ENCODE peak calls at places on chromosome 10, in eight cellular contexts. One of them, this sample, is unnamed.

GRCh38 chr10:28503114-28503513 is 29.8 kb upstream of the WAC start:
- DNase-seq in cardiac muscle cell: no peak
- DNase-seq in upper lobe of right lung: no peak
- DNase-seq in sigmoid colon: no peak
- DNase-seq in heart left ventricle: peak; percentile 30
- DNase-seq in heart right ventricle: peak; percentile 15
- DNase-seq in hepatocyte: no peak
- DNase-seq in foreskin fibroblast: no peak
- DNase-seq in this sample: peak; percentile 15

GRCh38 chr10:119350529-119351001 is 143.2 kb downstream of the GRK5 start:
- DNase-seq in upper lobe of right lung: peak; percentile 36
- DNase-seq in cardiac muscle cell: no peak
- DNase-seq in heart right ventricle: no peak
- DNase-seq in foreskin fibroblast: no peak
- DNase-seq in sigmoid colon: no peak
- DNase-seq in heart left ventricle: no peak
- DNase-seq in hepatocyte: no peak
- DNase-seq in this sample: peak; percentile 37

GRCh38 chr10:90652519-90652918 is 205.3 kb downstream of the HTR7 start:
- DNase-seq in foreskin fibroblast: peak; percentile 47
- DNase-seq in sigmoid colon: no peak
- DNase-seq in heart right ventricle: no peak
- DNase-seq in heart left ventricle: no peak
- DNase-seq in hepatocyte: peak; percentile 44
- DNase-seq in upper lobe of right lung: no peak
- DNase-seq in cardiac muscle cell: peak; percentile 9
- DNase-seq in this sample: peak; percentile 45

GRCh38 chr10:77801474-77802238 is 124.9 kb downstream of the DLG5 start:
- DNase-seq in foreskin fibroblast: peak; percentile 33
- DNase-seq in heart left ventricle: no peak
- DNase-seq in heart right ventricle: no peak
- DNase-seq in upper lobe of right lung: no peak
- DNase-seq in sigmoid colon: no peak
- DNase-seq in hepatocyte: no peak
- DNase-seq in cardiac muscle cell: no peak
- DNase-seq in this sample: no peak

GRCh38 chr10:21052709-21053104 is 155.6 kb upstream of the NEBL start:
- DNase-seq in cardiac muscle cell: no peak
- DNase-seq in heart left ventricle: no peak
- DNase-seq in hepatocyte: no peak
- DNase-seq in foreskin fibroblast: no peak
- DNase-seq in upper lobe of right lung: no peak
- DNase-seq in heart right ventricle: no peak
- DNase-seq in sigmoid colon: no peak
- DNase-seq in this sample: no peak

GRCh38 chr10:76218045-76218444 is 786.6 kb downstream of the LRMDA start:
- DNase-seq in sigmoid colon: no peak
- DNase-seq in heart right ventricle: no peak
- DNase-seq in heart left ventricle: no peak
- DNase-seq in cardiac muscle cell: peak; percentile 19
- DNase-seq in upper lobe of right lung: no peak
- DNase-seq in foreskin fibroblast: no peak
- DNase-seq in hepatocyte: no peak
- DNase-seq in this sample: no peak

GRCh38 chr10:100879741-100880360 is 32.9 kb upstream of the SLF2 start:
- DNase-seq in hepatocyte: no peak
- DNase-seq in heart left ventricle: no peak
- DNase-seq in sigmoid colon: no peak
- DNase-seq in cardiac muscle cell: peak; percentile 47
- DNase-seq in heart right ventricle: no peak
- DNase-seq in upper lobe of right lung: no peak
- DNase-seq in foreskin fibroblast: no peak
- DNase-seq in this sample: no peak

GRCh38 chr10:12156367-12157123 is 27.1 kb downstream of the SEC61A2 start:
- DNase-seq in heart right ventricle: no peak
- DNase-seq in sigmoid colon: no peak
- DNase-seq in foreskin fibroblast: no peak
- DNase-seq in hepatocyte: peak; percentile 16
- DNase-seq in cardiac muscle cell: no peak
- DNase-seq in upper lobe of right lung: no peak
- DNase-seq in heart left ventricle: no peak
- DNase-seq in this sample: no peak

GRCh38 chr10:19592276-19592675 is 224.0 kb upstream of the PLXDC2 start:
- DNase-seq in heart right ventricle: no peak
- DNase-seq in heart left ventricle: no peak
- DNase-seq in foreskin fibroblast: no peak
- DNase-seq in sigmoid colon: no peak
- DNase-seq in hepatocyte: peak; percentile 8
- DNase-seq in cardiac muscle cell: no peak
- DNase-seq in upper lobe of right lung: no peak
- DNase-seq in this sample: peak; percentile 56

GRCh38 chr10:106705576-106706526 is 458.7 kb downstream of the SORCS1 start:
- DNase-seq in heart left ventricle: peak; percentile 33
- DNase-seq in hepatocyte: peak; percentile 88
- DNase-seq in heart right ventricle: peak; percentile 20
- DNase-seq in upper lobe of right lung: no peak
- DNase-seq in sigmoid colon: peak; percentile 81
- DNase-seq in cardiac muscle cell: peak; percentile 84
- DNase-seq in foreskin fibroblast: peak; percentile 23
- DNase-seq in this sample: peak; percentile 60

GRCh38 chr10:104333037-104333727 is 5.1 kb downstream of the ITPRIP start:
- DNase-seq in hepatocyte: no peak
- DNase-seq in sigmoid colon: peak; percentile 73
- DNase-seq in heart right ventricle: no peak
- DNase-seq in foreskin fibroblast: no peak
- DNase-seq in cardiac muscle cell: no peak
- DNase-seq in upper lobe of right lung: no peak
- DNase-seq in heart left ventricle: no peak
- DNase-seq in this sample: peak; percentile 27

GRCh38 chr10:6722616-6723004 is 142.5 kb upstream of the PRKCQ start:
- DNase-seq in sigmoid colon: no peak
- DNase-seq in hepatocyte: no peak
- DNase-seq in upper lobe of right lung: no peak
- DNase-seq in foreskin fibroblast: peak; percentile 54
- DNase-seq in heart right ventricle: no peak
- DNase-seq in heart left ventricle: no peak
- DNase-seq in cardiac muscle cell: no peak
- DNase-seq in this sample: peak; percentile 57

GRCh38 chr10:31808258-31809218 is 120.1 kb downstream of the ARHGAP12 start:
- DNase-seq in heart right ventricle: no peak
- DNase-seq in upper lobe of right lung: no peak
- DNase-seq in hepatocyte: peak; percentile 53
- DNase-seq in cardiac muscle cell: peak; percentile 44
- DNase-seq in foreskin fibroblast: peak; percentile 43
- DNase-seq in sigmoid colon: peak; percentile 72
- DNase-seq in heart left ventricle: peak; percentile 38
- DNase-seq in this sample: peak; percentile 89

GRCh38 chr10:19546224-19546623 is 270.0 kb upstream of the PLXDC2 start:
- DNase-seq in upper lobe of right lung: no peak
- DNase-seq in heart right ventricle: no peak
- DNase-seq in hepatocyte: peak; percentile 27
- DNase-seq in foreskin fibroblast: no peak
- DNase-seq in sigmoid colon: no peak
- DNase-seq in heart left ventricle: no peak
- DNase-seq in cardiac muscle cell: no peak
- DNase-seq in this sample: no peak

GRCh38 chr10:117226813-117227451 is 14.0 kb upstream of the SLC18A2 start:
- DNase-seq in foreskin fibroblast: no peak
- DNase-seq in hepatocyte: peak; percentile 66
- DNase-seq in upper lobe of right lung: no peak
- DNase-seq in sigmoid colon: no peak
- DNase-seq in heart right ventricle: no peak
- DNase-seq in cardiac muscle cell: peak; percentile 70
- DNase-seq in heart left ventricle: no peak
- DNase-seq in this sample: no peak

GRCh38 chr10:3069876-3070275 is 2.5 kb downstream of the PFKP start:
- DNase-seq in cardiac muscle cell: no peak
- DNase-seq in foreskin fibroblast: no peak
- DNase-seq in upper lobe of right lung: no peak
- DNase-seq in hepatocyte: no peak
- DNase-seq in heart left ventricle: no peak
- DNase-seq in sigmoid colon: no peak
- DNase-seq in heart right ventricle: no peak
- DNase-seq in this sample: no peak
- H3K4me3 ChIP-seq in cardiac muscle cell: peak overlapping the region; percentile 92
- H3K4me3 ChIP-seq in foreskin fibroblast: no peak overlapping the region
- H3K4me3 ChIP-seq in upper lobe of right lung: no peak overlapping the region
- H3K4me3 ChIP-seq in hepatocyte: no peak overlapping the region
- H3K4me3 ChIP-seq in heart left ventricle: no peak overlapping the region
- H3K4me3 ChIP-seq in sigmoid colon: no peak overlapping the region
- H3K4me3 ChIP-seq in heart right ventricle: peak overlapping the region; percentile 87
- H3K4me3 ChIP-seq in this sample: no peak overlapping the region

GRCh38 chr10:125105856-125106255 is 54.5 kb downstream of the CTBP2 start:
- DNase-seq in hepatocyte: no peak
- DNase-seq in cardiac muscle cell: no peak
- DNase-seq in heart right ventricle: no peak
- DNase-seq in foreskin fibroblast: no peak
- DNase-seq in sigmoid colon: peak; percentile 37
- DNase-seq in heart left ventricle: no peak
- DNase-seq in upper lobe of right lung: peak; percentile 39
- DNase-seq in this sample: no peak

GRCh38 chr10:125103466-125104377 is 56.6 kb downstream of the CTBP2 start:
- DNase-seq in heart left ventricle: no peak
- DNase-seq in sigmoid colon: peak; percentile 36
- DNase-seq in foreskin fibroblast: no peak
- DNase-seq in cardiac muscle cell: no peak
- DNase-seq in upper lobe of right lung: peak; percentile 41
- DNase-seq in hepatocyte: no peak
- DNase-seq in heart right ventricle: no peak
- DNase-seq in this sample: no peak

GRCh38 chr10:125104559-125104958 is 55.8 kb downstream of the CTBP2 start:
- DNase-seq in heart left ventricle: no peak
- DNase-seq in sigmoid colon: peak; percentile 6
- DNase-seq in cardiac muscle cell: no peak
- DNase-seq in heart right ventricle: no peak
- DNase-seq in upper lobe of right lung: no peak
- DNase-seq in hepatocyte: no peak
- DNase-seq in foreskin fibroblast: no peak
- DNase-seq in this sample: no peak

GRCh38 chr10:125106586-125106985 is 53.8 kb downstream of the CTBP2 start:
- DNase-seq in heart right ventricle: no peak
- DNase-seq in heart left ventricle: no peak
- DNase-seq in hepatocyte: no peak
- DNase-seq in upper lobe of right lung: peak; percentile 25
- DNase-seq in foreskin fibroblast: no peak
- DNase-seq in cardiac muscle cell: no peak
- DNase-seq in sigmoid colon: no peak
- DNase-seq in this sample: no peak

GRCh38 chr10:125105155-125105554 is 55.2 kb downstream of the CTBP2 start:
- DNase-seq in heart right ventricle: no peak
- DNase-seq in sigmoid colon: peak; percentile 10
- DNase-seq in upper lobe of right lung: no peak
- DNase-seq in hepatocyte: no peak
- DNase-seq in heart left ventricle: no peak
- DNase-seq in foreskin fibroblast: no peak
- DNase-seq in cardiac muscle cell: no peak
- DNase-seq in this sample: no peak
- H3K4me3 ChIP-seq in heart right ventricle: no peak overlapping the region
- H3K4me3 ChIP-seq in sigmoid colon: no peak overlapping the region
- H3K4me3 ChIP-seq in upper lobe of right lung: no peak overlapping the region
- H3K4me3 ChIP-seq in hepatocyte: no peak overlapping the region
- H3K4me3 ChIP-seq in heart left ventricle: no peak overlapping the region
- H3K4me3 ChIP-seq in foreskin fibroblast: no peak overlapping the region
- H3K4me3 ChIP-seq in cardiac muscle cell: no peak overlapping the region
- H3K4me3 ChIP-seq in this sample: no peak overlapping the region

GRCh38 chr10:73865459-73866442 is 8.6 kb downstream of the CAMK2G start:
- DNase-seq in cardiac muscle cell: no peak
- DNase-seq in upper lobe of right lung: peak; percentile 75
- DNase-seq in hepatocyte: no peak
- DNase-seq in heart left ventricle: peak; percentile 66
- DNase-seq in heart right ventricle: peak; percentile 47
- DNase-seq in foreskin fibroblast: no peak
- DNase-seq in sigmoid colon: peak; percentile 69
- DNase-seq in this sample: no peak

GRCh38 chr10:73866621-73867020 is 7.7 kb downstream of the CAMK2G start:
- DNase-seq in hepatocyte: no peak
- DNase-seq in foreskin fibroblast: no peak
- DNase-seq in cardiac muscle cell: no peak
- DNase-seq in heart right ventricle: no peak
- DNase-seq in heart left ventricle: no peak
- DNase-seq in sigmoid colon: no peak
- DNase-seq in upper lobe of right lung: no peak
- DNase-seq in this sample: no peak

GRCh38 chr10:73863039-73863817 is 11.1 kb downstream of the CAMK2G start:
- DNase-seq in sigmoid colon: peak; percentile 53
- DNase-seq in cardiac muscle cell: no peak
- DNase-seq in upper lobe of right lung: no peak
- DNase-seq in hepatocyte: no peak
- DNase-seq in heart left ventricle: no peak
- DNase-seq in foreskin fibroblast: no peak
- DNase-seq in heart right ventricle: no peak
- DNase-seq in this sample: no peak

GRCh38 chr10:73864229-73864628 is 10.1 kb downstream of the CAMK2G start:
- DNase-seq in sigmoid colon: no peak
- DNase-seq in upper lobe of right lung: no peak
- DNase-seq in cardiac muscle cell: no peak
- DNase-seq in heart right ventricle: no peak
- DNase-seq in heart left ventricle: no peak
- DNase-seq in hepatocyte: no peak
- DNase-seq in foreskin fibroblast: no peak
- DNase-seq in this sample: no peak

DNA sequence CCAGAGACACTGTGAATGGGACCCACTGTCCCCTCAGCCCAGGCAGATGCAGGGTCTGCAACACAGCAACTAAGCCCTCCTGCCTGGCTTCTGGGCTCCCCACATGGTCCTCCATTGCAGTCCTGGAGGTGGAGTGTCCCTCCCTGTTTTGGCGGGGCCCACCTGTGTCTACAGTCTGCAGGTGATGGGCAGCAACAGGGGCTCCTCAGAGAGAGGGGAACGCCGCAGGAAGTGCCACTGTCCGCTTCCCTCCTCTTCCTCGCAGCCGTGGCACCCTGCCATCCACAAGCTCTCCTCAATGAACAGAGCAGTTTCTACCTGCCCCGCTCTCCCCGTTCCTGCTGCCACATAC is 9.3 kb downstream of the CAMK2G start:
- DNase-seq in sigmoid colon: no peak
- DNase-seq in heart left ventricle: no peak
- DNase-seq in hepatocyte: no peak
- DNase-seq in upper lobe of right lung: no peak
- DNase-seq in heart right ventricle: no peak
- DNase-seq in foreskin fibroblast: no peak
- DNase-seq in cardiac muscle cell: no peak
- DNase-seq in this sample: no peak
- H3K4me3 ChIP-seq in sigmoid colon: no peak overlapping the region
- H3K4me3 ChIP-seq in heart left ventricle: no peak overlapping the region
- H3K4me3 ChIP-seq in hepatocyte: no peak overlapping the region
- H3K4me3 ChIP-seq in upper lobe of right lung: no peak overlapping the region
- H3K4me3 ChIP-seq in heart right ventricle: no peak overlapping the region
- H3K4me3 ChIP-seq in foreskin fibroblast: no peak overlapping the region
- H3K4me3 ChIP-seq in cardiac muscle cell: no peak overlapping the region
- H3K4me3 ChIP-seq in this sample: no peak overlapping the region

DNA sequence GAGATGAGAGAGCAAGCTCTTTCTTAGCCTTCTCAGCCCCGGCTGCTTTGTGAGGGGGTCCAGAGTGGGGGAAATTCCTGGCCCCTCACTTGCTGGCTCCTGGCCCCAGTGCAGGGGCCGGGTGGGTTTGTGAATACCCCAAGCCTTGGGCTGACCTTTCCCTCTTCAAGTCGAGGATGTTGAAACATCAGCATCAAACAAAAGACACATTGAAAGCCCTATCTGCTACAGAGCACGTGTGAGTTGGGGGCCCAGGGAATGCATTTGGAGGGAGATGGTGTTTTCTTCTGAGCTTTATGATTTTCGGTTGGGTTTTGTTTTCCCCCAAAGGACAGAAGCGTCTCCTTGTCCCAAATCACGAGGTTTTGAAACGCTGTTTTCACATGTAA is 2.8 kb downstream of the ZMIZ1 start:
- DNase-seq in hepatocyte: no peak
- DNase-seq in foreskin fibroblast: no peak
- DNase-seq in upper lobe of right lung: no peak
- DNase-seq in sigmoid colon: no peak
- DNase-seq in cardiac muscle cell: no peak
- DNase-seq in heart right ventricle: no peak
- DNase-seq in heart left ventricle: no peak
- DNase-seq in this sample: no peak
- H3K4me3 ChIP-seq in hepatocyte: peak overlapping the region; percentile 98
- H3K4me3 ChIP-seq in foreskin fibroblast: peak overlapping the region; percentile 81
- H3K4me3 ChIP-seq in upper lobe of right lung: peak overlapping the region; percentile 87
- H3K4me3 ChIP-seq in sigmoid colon: peak overlapping the region; percentile 81
- H3K4me3 ChIP-seq in cardiac muscle cell: peak overlapping the region; percentile 97
- H3K4me3 ChIP-seq in heart right ventricle: peak overlapping the region; percentile 91
- H3K4me3 ChIP-seq in heart left ventricle: peak overlapping the region; percentile 97
- H3K4me3 ChIP-seq in this sample: peak overlapping the region; percentile 74

This sample was measured in fibroblast of lung.